ENCODE peak calls at places on chromosomes 16 and 17, in ten cellular contexts. G, H, D, U, L, S, W, C, T and J are unnamed samples.

GRCh38 chr17:28547623-28548416 is 4.6 kb downstream of the UNC119 start:
- DNase-seq in G (peak; percentile 69), H (peak; percentile 83), D (peak; percentile 91), U (peak; percentile 79), L (peak; percentile 60), S (peak; percentile 71), W (no peak), C (peak; percentile 59), T (peak; percentile 91), J (peak; percentile 69)

GRCh38 chr16:9159839-9160550 is 68.6 kb downstream of the HAPSTR1 start:
- DNase-seq in G (peak; percentile 51), H (peak; percentile 96), D (no peak), U (peak; percentile 56), L (peak; percentile 61), S (peak; percentile 28), W (no peak), C (peak; percentile 44), T (peak; percentile 67), J (peak; percentile 33)

GRCh38 chr17:1143573-1143972 is 36.2 kb downstream of the ABR start:
- DNase-seq in G (peak; percentile 48), H (peak; percentile 85), D (no peak), U (no peak), L (peak; percentile 14), S (no peak), W (no peak), C (no peak), T (no peak), J (no peak)

GRCh38 chr17:80724723-80725388 is 180.2 kb downstream of the RPTOR start:
- DNase-seq in G (peak; percentile 84), H (no peak), D (no peak), U (no peak), L (peak; percentile 81), S (peak; percentile 48), W (no peak), C (no peak), T (no peak), J (no peak)

GRCh38 chr17:29158096-29158495 is 22.1 kb downstream of the MYO18A start:
- DNase-seq in G (no peak), H (peak; percentile 67), D (no peak), U (no peak), L (no peak), S (no peak), W (no peak), C (no peak), T (no peak), J (no peak)

GRCh38 chr17:12395733-12396354 is 269.8 kb upstream of the MYOCD start:
- DNase-seq in G (no peak), H (peak; percentile 53), D (no peak), U (no peak), L (peak; percentile 35), S (no peak), W (no peak), C (no peak), T (peak; percentile 23), J (no peak)

GRCh38 chr17:78430892-78431691 is 52.6 kb downstream of the PGS1 start:
- DNase-seq in G (no peak), H (peak; percentile 43), D (peak; percentile 24), U (no peak), L (no peak), S (no peak), W (no peak), C (no peak), T (no peak), J (no peak)

GRCh38 chr17:42049834-42050359 is 504 bp downstream of the C17orf113 start:
- DNase-seq in G (no peak), H (no peak), D (no peak), U (no peak), L (no peak), S (no peak), W (no peak), C (no peak), T (peak; percentile 32), J (no peak)

GRCh38 chr17:1720856-1721386 is 3.6 kb upstream of the WDR81 start:
- DNase-seq in G (peak; percentile 69), H (peak; percentile 69), D (peak; percentile 74), U (peak; percentile 63), L (peak; percentile 33), S (peak; percentile 74), W (no peak), C (peak; percentile 49), T (peak; percentile 81), J (no peak)

DNA sequence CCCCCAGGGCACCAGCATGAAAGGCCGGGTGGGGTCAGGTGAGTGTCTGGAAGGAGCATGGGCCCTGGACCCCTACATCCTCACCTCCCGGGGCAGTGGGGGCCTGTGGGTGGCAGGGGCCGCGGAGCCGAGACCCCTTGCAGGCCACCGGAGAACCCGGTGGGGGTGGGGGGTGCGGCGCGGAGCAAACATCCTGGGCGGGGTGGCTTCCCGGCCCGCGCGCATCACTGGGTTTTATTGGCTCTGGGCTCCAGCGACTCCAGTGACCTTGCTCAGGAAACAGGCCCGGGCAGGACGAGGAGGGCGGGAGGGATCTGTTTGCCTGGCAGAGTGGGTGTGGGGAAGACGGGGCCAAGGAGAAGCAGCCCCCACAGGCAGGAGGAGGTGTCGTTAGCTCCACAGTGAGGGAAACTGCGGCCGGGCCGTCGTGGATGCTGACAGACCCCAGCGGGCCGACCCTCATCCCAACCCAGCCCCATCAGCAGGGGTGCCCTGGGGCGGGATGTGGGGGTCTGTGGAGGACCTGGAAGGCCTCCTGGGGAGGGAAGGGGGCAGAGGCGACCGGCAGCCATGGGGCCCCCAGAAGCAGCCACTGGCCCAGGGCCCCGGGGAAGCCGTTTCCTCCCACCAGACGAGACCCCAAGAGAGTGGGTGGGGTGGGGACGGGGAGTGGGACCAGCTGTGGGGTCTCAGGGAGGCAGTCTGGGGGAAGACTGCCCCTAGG is 10.6 kb downstream of the SSTR5 start:
- DNase-seq in G (no peak), H (no peak), D (no peak), U (no peak), L (no peak), S (no peak), W (no peak), C (no peak), T (no peak), J (no peak)
- H3K27ac ChIP-seq in G (no peak overlapping the region), H (peak overlapping the region; percentile 89), D (no peak overlapping the region), U (no peak overlapping the region), L (no peak overlapping the region), S (no peak overlapping the region), W (no peak overlapping the region), C (no peak overlapping the region), T (no peak overlapping the region), J (no peak overlapping the region)

DNA sequence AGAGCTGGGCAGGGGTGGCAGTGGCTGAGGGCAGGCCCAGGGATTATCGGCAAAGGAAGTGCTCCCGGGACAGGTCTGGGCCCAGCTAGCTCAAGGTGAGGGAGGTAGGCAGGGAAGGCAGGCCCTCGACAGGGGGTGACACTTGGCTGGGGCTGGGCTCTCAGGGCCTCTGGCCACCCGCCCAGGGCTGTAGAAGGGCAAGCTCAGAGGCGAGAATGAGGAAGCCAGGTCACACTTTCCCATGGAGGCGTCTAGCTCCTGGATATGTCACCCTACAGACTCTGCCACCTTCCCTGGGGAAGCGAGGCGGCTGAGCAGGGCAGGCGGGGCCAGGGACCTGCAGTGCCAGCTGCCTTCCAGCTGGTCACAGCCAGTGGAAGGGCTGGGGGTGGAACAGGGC is 19.1 kb downstream of the FAM83G start:
- DNase-seq in G (no peak), H (no peak), D (peak; percentile 83), U (no peak), L (no peak), S (no peak), W (no peak), C (peak; percentile 43), T (no peak), J (no peak)
- H3K27ac ChIP-seq in G (no peak overlapping the region), H (no peak overlapping the region), D (peak overlapping the region; percentile 87), U (no peak overlapping the region), L (no peak overlapping the region), S (no peak overlapping the region), W (no peak overlapping the region), C (peak overlapping the region; percentile 51), T (no peak overlapping the region), J (peak overlapping the region; percentile 33)

GRCh38 chr17:55601874-55602364 is 90.7 kb upstream of the SMIM36 start:
- DNase-seq in G (peak; percentile 76), H (no peak), D (no peak), U (peak; percentile 42), L (peak; percentile 60), S (no peak), W (no peak), C (no peak), T (no peak), J (no peak)

GRCh38 chr17:55607736-55608341 is 96.6 kb upstream of the SMIM36 start:
- DNase-seq in G (peak; percentile 75), H (peak; percentile 26), D (peak; percentile 73), U (no peak), L (no peak), S (peak; percentile 87), W (no peak), C (peak; percentile 27), T (peak; percentile 46), J (peak; percentile 60)

GRCh38 chr17:55605705-55606104 is 94.5 kb upstream of the SMIM36 start:
- DNase-seq in G (no peak), H (no peak), D (no peak), U (no peak), L (no peak), S (no peak), W (no peak), C (no peak), T (no peak), J (no peak)

GRCh38 chr17:55609737-55610201 is 98.5 kb upstream of the SMIM36 start:
- DNase-seq in G (peak; percentile 95), H (no peak), D (no peak), U (no peak), L (peak; percentile 30), S (peak; percentile 45), W (no peak), C (peak; percentile 5), T (peak; percentile 30), J (no peak)

GRCh38 chr17:55606431-55606830 is 95.2 kb upstream of the SMIM36 start:
- DNase-seq in G (peak; percentile 21), H (no peak), D (no peak), U (no peak), L (no peak), S (no peak), W (no peak), C (no peak), T (no peak), J (no peak)
- H3K27ac ChIP-seq in G (no peak overlapping the region), H (no peak overlapping the region), D (no peak overlapping the region), U (no peak overlapping the region), L (no peak overlapping the region), S (peak overlapping the region; percentile 54), W (no peak overlapping the region), C (no peak overlapping the region), T (no peak overlapping the region), J (no peak overlapping the region)

GRCh38 chr16:83774066-83774465 is 33.7 kb upstream of the HSBP1 start:
- DNase-seq in G (no peak), H (no peak), D (no peak), U (no peak), L (no peak), S (no peak), W (no peak), C (no peak), T (no peak), J (no peak)

GRCh38 chr16:83785455-83785854 is 22.3 kb upstream of the HSBP1 start:
- DNase-seq in G (no peak), H (no peak), D (no peak), U (no peak), L (no peak), S (no peak), W (no peak), C (no peak), T (no peak), J (no peak)

DNA sequence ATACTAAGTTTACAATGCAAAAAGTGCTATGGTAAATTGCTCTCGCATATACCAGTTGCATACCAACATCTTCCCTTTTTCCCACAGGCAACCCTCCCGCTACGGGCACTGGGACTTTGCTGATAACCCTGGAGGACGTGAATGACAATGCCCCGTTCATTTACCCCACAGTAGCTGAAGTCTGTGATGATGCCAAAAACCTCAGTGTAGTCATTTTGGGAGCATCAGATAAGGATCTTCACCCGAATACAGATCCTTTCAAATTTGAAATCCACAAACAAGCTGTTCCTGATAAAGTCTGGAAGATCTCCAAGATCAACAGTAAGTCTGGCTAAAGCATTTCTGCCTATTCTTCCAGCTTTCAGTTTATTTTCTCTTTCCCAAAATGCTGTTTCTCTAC is 27.9 kb upstream of the HSBP1 start:
- DNase-seq in G (peak; percentile 66), H (no peak), D (no peak), U (no peak), L (peak; percentile 63), S (no peak), W (no peak), C (no peak), T (no peak), J (no peak)
- H3K27ac ChIP-seq in G (no peak overlapping the region), H (no peak overlapping the region), D (no peak overlapping the region), U (no peak overlapping the region), L (no peak overlapping the region), S (no peak overlapping the region), W (no peak overlapping the region), C (no peak overlapping the region), T (no peak overlapping the region), J (peak overlapping the region; percentile 21)